ENCODE peak calls at places on chromosome 4, in eight cellular contexts. O is ovary, L is stomach, M is transverse colon, S is upper lobe of left lung, Q is A549, Y is suprapubic skin, D is SK-N-SH. I is an unnamed sample. For H3K9me3, the result is how much of the 10 kb centered on the place peaks cover.

GRCh38 chr4:185479507-185479971 is 8.0 kb upstream of the CCDC110 start:
- DNase-seq in D (no peak), S (no peak), Y (no peak), Q (no peak), L (no peak), M (no peak), O (no peak), I (no peak)

GRCh38 chr4:84751707-84752106 is 168.8 kb downstream of the CDS1 start:
- DNase-seq in Y (no peak), O (no peak), S (no peak), D (no peak), Q (no peak), L (no peak), M (no peak), I (no peak)

GRCh38 chr4:125187221-125187620 is 127.5 kb upstream of the FAT4 start:
- DNase-seq in M (no peak), Y (no peak), L (no peak), O (no peak), Q (peak), D (no peak), S (no peak), I (no peak)

GRCh38 chr4:134024251-134024650 is 177.3 kb downstream of the PABPC4L start:
- DNase-seq in L (no peak), D (no peak), S (no peak), Q (peak), Y (no peak), M (no peak), O (no peak), I (no peak)

GRCh38 chr4:151599876-151600275 is 160.9 kb downstream of the GATB start:
- DNase-seq in O (no peak), M (no peak), Y (no peak), L (no peak), S (no peak), D (no peak), Q (no peak), I (no peak)

GRCh38 chr4:121072836-121073362 is 564 bp upstream of the NDNF start:
- DNase-seq in L (no peak), M (peak), D (peak), Y (no peak), O (no peak), Q (no peak), S (peak), I (no peak)

GRCh38 chr4:106366026-106366425 is 2.6 kb downstream of the GIMD1 start:
- DNase-seq in O (no peak), Q (no peak), L (no peak), Y (no peak), S (no peak), M (no peak), D (no peak), I (no peak)

GRCh38 chr4:111274486-111274885 is 651.6 kb upstream of the PITX2 start:
- DNase-seq in S (no peak), L (no peak), M (no peak), Q (no peak), Y (no peak), D (no peak), O (no peak), I (no peak)

GRCh38 chr4:4541040-4541631 is 712 bp downstream of the STX18 start:
- DNase-seq in S (peak), D (no peak), L (peak), O (no peak), Q (peak), M (peak), Y (no peak), I (no peak)

GRCh38 chr4:15003891-15004700 is 1.8 kb downstream of the CPEB2 start:
- DNase-seq in O (peak), S (peak), Y (peak), D (peak), Q (no peak), L (peak), M (peak), I (peak)
- TF ChIP-seq EP300 in O (no peak), S (no peak), Y (no peak), D (no peak), Q (no peak), L (no peak), M (no peak), I (no peak)

GRCh38 chr4:92253550-92253949 is 50.2 kb upstream of the GRID2 start:
- DNase-seq in M (no peak), Y (no peak), D (no peak), O (no peak), Q (no peak), S (no peak), L (no peak), I (no peak)

GRCh38 chr4:92252846-92253245 is 50.9 kb upstream of the GRID2 start:
- DNase-seq in Y (no peak), D (no peak), M (no peak), Q (no peak), S (no peak), L (no peak), O (no peak), I (no peak)

GRCh38 chr4:92253986-92254671 is 49.6 kb upstream of the GRID2 start:
- DNase-seq in Q (no peak), O (no peak), D (no peak), M (no peak), Y (no peak), L (no peak), S (no peak), I (no peak)

GRCh38 chr4:92255920-92256244 is 47.9 kb upstream of the GRID2 start:
- DNase-seq in M (no peak), D (no peak), Y (no peak), Q (no peak), L (no peak), S (no peak), O (no peak), I (no peak)

GRCh38 chr4:92254767-92255442 is 48.9 kb upstream of the GRID2 start:
- DNase-seq in L (no peak), D (no peak), Y (no peak), O (no peak), M (no peak), Q (no peak), S (no peak), I (no peak)
- H3K9me3 ChIP-seq in L (under half), D (under half), Y (under half), O (under half), M (under half), Q (under half), S (under half), I (under half)

GRCh38 chr4:103400405-103400804 is 202.3 kb upstream of the CENPE start:
- DNase-seq in O (no peak), Q (no peak), L (no peak), S (no peak), D (no peak), M (no peak), Y (no peak), I (no peak)
- TF ChIP-seq EP300 in O (no peak), Q (no peak), L (no peak), S (no peak), D (no peak), M (no peak), Y (no peak), I (no peak)

GRCh38 chr4:445410-445809 is 53.5 kb downstream of the ZNF721 start:
- DNase-seq in O (no peak), D (no peak), M (no peak), Q (no peak), Y (no peak), S (no peak), L (no peak), I (no peak)
- H3K9me3 ChIP-seq in O (under half), D (half or more), M (half or more), Q (half or more), Y (half or more), S (half or more), L (half or more), I (half or more)

GRCh38 chr4:182449186-182449880 is 206.1 kb downstream of the TENM3 start:
- DNase-seq in O (no peak), D (no peak), L (no peak), Q (peak), Y (no peak), S (no peak), M (no peak), I (no peak)
- TF ChIP-seq EP300 in O (no peak), D (no peak), L (no peak), Q (no peak), Y (no peak), S (no peak), M (no peak), I (no peak)

DNA sequence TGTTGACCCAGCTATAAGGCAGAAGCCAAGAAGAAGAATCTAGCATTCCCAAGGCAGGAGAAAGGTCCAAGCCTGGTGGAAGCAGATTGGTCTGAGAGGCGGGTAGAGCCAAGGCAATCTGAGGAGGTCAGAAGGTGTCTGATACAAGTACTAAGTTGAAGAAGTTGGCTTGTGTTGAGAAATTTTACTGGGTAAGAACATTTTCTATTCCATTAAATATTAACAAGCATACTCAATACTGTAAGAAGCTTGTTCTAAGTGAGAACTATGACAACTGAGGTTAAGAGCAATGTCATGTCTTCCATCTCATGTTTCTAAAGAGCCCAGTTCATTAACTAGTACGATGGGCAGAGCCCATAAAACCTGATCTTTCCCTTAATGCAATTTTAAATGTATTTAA is 75.0 kb downstream of the FAM13A start:
- DNase-seq in S (no peak), Y (no peak), O (no peak), D (no peak), L (no peak), M (no peak), Q (no peak), I (no peak)
- H3K9me3 ChIP-seq in S (under half), Y (under half), O (under half), D (under half), L (under half), M (under half), Q (under half), I (under half)

GRCh38 chr4:57110635-57111546 is 706 bp upstream of the IGFBP7 start:
- DNase-seq in Y (no peak), Q (no peak), S (peak), M (peak), D (peak), L (peak), O (peak), I (peak)

GRCh38 chr4:57109530-57109846 is 697 bp downstream of the IGFBP7 start:
- DNase-seq in Y (no peak), L (no peak), M (no peak), Q (no peak), S (no peak), O (no peak), D (no peak), I (no peak)

GRCh38 chr4:57113870-57114269 is 3.7 kb upstream of the IGFBP7 start:
- DNase-seq in L (no peak), Y (no peak), S (no peak), O (no peak), D (no peak), Q (no peak), M (no peak), I (no peak)

GRCh38 chr4:57114973-57115372 is 4.8 kb upstream of the IGFBP7 start:
- DNase-seq in O (no peak), S (no peak), Y (no peak), L (no peak), M (no peak), D (no peak), Q (no peak), I (no peak)

GRCh38 chr4:57109847-57110634 is at the start of gene IGFBP7:
- DNase-seq in S (peak), D (peak), L (peak), O (peak), Q (no peak), M (peak), Y (peak), I (peak)
- TF ChIP-seq EP300 in S (no peak), D (no peak), L (no peak), O (no peak), Q (no peak), M (no peak), Y (no peak), I (peak)

GRCh38 chr4:88077911-88078310 is 70.5 kb downstream of the PKD2 start:
- DNase-seq in O (no peak), S (no peak), Q (no peak), D (no peak), Y (no peak), M (no peak), L (no peak), I (no peak)

GRCh38 chr4:88075336-88075735 is 67.9 kb downstream of the PKD2 start:
- DNase-seq in D (no peak), S (no peak), O (no peak), Y (no peak), Q (no peak), M (no peak), L (no peak), I (no peak)

GRCh38 chr4:88080626-88081025 is 73.2 kb downstream of the PKD2 start:
- DNase-seq in S (no peak), Q (no peak), Y (no peak), D (no peak), M (no peak), L (no peak), O (no peak), I (no peak)

GRCh38 chr4:88078592-88078991 is 71.2 kb downstream of the PKD2 start:
- DNase-seq in Y (no peak), D (no peak), S (no peak), Q (no peak), L (no peak), O (no peak), M (no peak), I (no peak)
- H3K9me3 ChIP-seq in Y (under half), D (under half), S (under half), Q (under half), L (under half), O (under half), M (under half), I (under half)

I was measured in tibial nerve.